ENCODE peak calls at places on chromosomes 3 and 15, in six cellular contexts. One of them, this sample, is unnamed.
A peak's percentile ranks its signal among the peaks of the same experiment; 100 is the strongest.

GRCh38 chr15:77039817-77040216 is 31.1 kb downstream of the TSPAN3 start:
- DNase-seq in transverse colon: no peak
- DNase-seq in testis: no peak
- DNase-seq in naive thymus-derived CD8-positive, alpha-beta T cell: no peak
- DNase-seq in foreskin fibroblast: no peak
- DNase-seq in neuronal stem cell: no peak
- DNase-seq in this sample: no peak

GRCh38 chr15:53591041-53591440 is 168.4 kb downstream of the WDR72 start:
- DNase-seq in transverse colon: no peak
- DNase-seq in testis: no peak
- DNase-seq in naive thymus-derived CD8-positive, alpha-beta T cell: no peak
- DNase-seq in foreskin fibroblast: no peak
- DNase-seq in neuronal stem cell: no peak
- DNase-seq in this sample: no peak

GRCh38 chr3:124850212-124850611 is 37.0 kb downstream of the ITGB5 start:
- DNase-seq in transverse colon: no peak
- DNase-seq in testis: no peak
- DNase-seq in naive thymus-derived CD8-positive, alpha-beta T cell: no peak
- DNase-seq in foreskin fibroblast: no peak
- DNase-seq in neuronal stem cell: no peak
- DNase-seq in this sample: no peak

GRCh38 chr3:184259878-184260570 is 1.3 kb downstream of the CAMK2N2 start:
- DNase-seq in transverse colon: peak; percentile 19
- DNase-seq in testis: peak; percentile 46
- DNase-seq in naive thymus-derived CD8-positive, alpha-beta T cell: no peak
- DNase-seq in foreskin fibroblast: peak; percentile 68
- DNase-seq in neuronal stem cell: peak; percentile 54
- DNase-seq in this sample: no peak

GRCh38 chr3:108518895-108519294 is 8.5 kb upstream of the MYH15 start:
- DNase-seq in transverse colon: no peak
- DNase-seq in testis: no peak
- DNase-seq in naive thymus-derived CD8-positive, alpha-beta T cell: no peak
- DNase-seq in foreskin fibroblast: peak; percentile 57
- DNase-seq in neuronal stem cell: no peak
- DNase-seq in this sample: peak; percentile 24

GRCh38 chr3:155382396-155383042 is 89.0 kb upstream of the STRIT1 start:
- DNase-seq in transverse colon: peak; percentile 76
- DNase-seq in testis: peak; percentile 91
- DNase-seq in naive thymus-derived CD8-positive, alpha-beta T cell: no peak
- DNase-seq in foreskin fibroblast: peak; percentile 93
- DNase-seq in neuronal stem cell: peak; percentile 66
- DNase-seq in this sample: peak; percentile 93

GRCh38 chr3:172844428-172844827 is 93.9 kb downstream of the ECT2 start:
- DNase-seq in transverse colon: no peak
- DNase-seq in testis: no peak
- DNase-seq in naive thymus-derived CD8-positive, alpha-beta T cell: no peak
- DNase-seq in foreskin fibroblast: no peak
- DNase-seq in neuronal stem cell: no peak
- DNase-seq in this sample: no peak

GRCh38 chr15:47756872-47757271 is 39.6 kb downstream of the SEMA6D start:
- DNase-seq in transverse colon: peak; percentile 51
- DNase-seq in testis: no peak
- DNase-seq in naive thymus-derived CD8-positive, alpha-beta T cell: no peak
- DNase-seq in foreskin fibroblast: peak; percentile 93
- DNase-seq in neuronal stem cell: no peak
- DNase-seq in this sample: no peak

GRCh38 chr3:32432711-32433530 is 41.3 kb downstream of the CMTM7 start:
- DNase-seq in transverse colon: no peak
- DNase-seq in testis: no peak
- DNase-seq in naive thymus-derived CD8-positive, alpha-beta T cell: no peak
- DNase-seq in foreskin fibroblast: peak; percentile 65
- DNase-seq in neuronal stem cell: no peak
- DNase-seq in this sample: no peak

GRCh38 chr3:30135190-30135589 is 471.2 kb upstream of the TGFBR2 start:
- DNase-seq in transverse colon: no peak
- DNase-seq in testis: no peak
- DNase-seq in naive thymus-derived CD8-positive, alpha-beta T cell: no peak
- DNase-seq in foreskin fibroblast: peak; percentile 42
- DNase-seq in neuronal stem cell: no peak
- DNase-seq in this sample: peak; percentile 74

GRCh38 chr15:62119224-62119925 is 45.7 kb downstream of the C2CD4B start:
- DNase-seq in transverse colon: no peak
- DNase-seq in testis: no peak
- DNase-seq in naive thymus-derived CD8-positive, alpha-beta T cell: no peak
- DNase-seq in foreskin fibroblast: peak; percentile 95
- DNase-seq in neuronal stem cell: no peak
- DNase-seq in this sample: peak; percentile 28

GRCh38 chr3:127970966-127971592 is 56.0 kb downstream of the KBTBD12 start:
- DNase-seq in transverse colon: peak; percentile 29
- DNase-seq in testis: peak; percentile 65
- DNase-seq in naive thymus-derived CD8-positive, alpha-beta T cell: no peak
- DNase-seq in foreskin fibroblast: peak; percentile 77
- DNase-seq in neuronal stem cell: peak; percentile 24
- DNase-seq in this sample: peak; percentile 79

GRCh38 chr15:75151214-75152128 is 50.2 kb upstream of the C15orf39 start:
- DNase-seq in transverse colon: no peak
- DNase-seq in testis: no peak
- DNase-seq in naive thymus-derived CD8-positive, alpha-beta T cell: no peak
- DNase-seq in foreskin fibroblast: peak; percentile 20
- DNase-seq in neuronal stem cell: no peak
- DNase-seq in this sample: no peak

GRCh38 chr3:5270656-5271055 is 83.1 kb downstream of the EDEM1 start:
- DNase-seq in transverse colon: no peak
- DNase-seq in testis: no peak
- DNase-seq in naive thymus-derived CD8-positive, alpha-beta T cell: no peak
- DNase-seq in foreskin fibroblast: no peak
- DNase-seq in neuronal stem cell: no peak
- DNase-seq in this sample: no peak

GRCh38 chr3:144105542-144105941 is 133.9 kb downstream of the DIPK2A start:
- DNase-seq in transverse colon: no peak
- DNase-seq in testis: no peak
- DNase-seq in naive thymus-derived CD8-positive, alpha-beta T cell: no peak
- DNase-seq in foreskin fibroblast: no peak
- DNase-seq in neuronal stem cell: no peak
- DNase-seq in this sample: peak; percentile 46

GRCh38 chr15:60118564-60119080 is 114.5 kb downstream of the FOXB1 start:
- DNase-seq in transverse colon: no peak
- DNase-seq in testis: no peak
- DNase-seq in naive thymus-derived CD8-positive, alpha-beta T cell: no peak
- DNase-seq in foreskin fibroblast: no peak
- DNase-seq in neuronal stem cell: peak; percentile 58
- DNase-seq in this sample: no peak

GRCh38 chr3:37906734-37907282 is 45.1 kb downstream of the CTDSPL start:
- DNase-seq in transverse colon: no peak
- DNase-seq in testis: no peak
- DNase-seq in naive thymus-derived CD8-positive, alpha-beta T cell: no peak
- DNase-seq in foreskin fibroblast: no peak
- DNase-seq in neuronal stem cell: no peak
- DNase-seq in this sample: no peak

GRCh38 chr15:45689616-45690015 is 54.8 kb downstream of the SQOR start:
- DNase-seq in transverse colon: no peak
- DNase-seq in testis: no peak
- DNase-seq in naive thymus-derived CD8-positive, alpha-beta T cell: no peak
- DNase-seq in foreskin fibroblast: no peak
- DNase-seq in neuronal stem cell: no peak
- DNase-seq in this sample: no peak

GRCh38 chr3:42803800-42804112 is 534 bp downstream of the HIGD1A start:
- DNase-seq in transverse colon: peak; percentile 39
- DNase-seq in testis: peak; percentile 53
- DNase-seq in naive thymus-derived CD8-positive, alpha-beta T cell: peak; percentile 65
- DNase-seq in foreskin fibroblast: peak; percentile 58
- DNase-seq in neuronal stem cell: peak; percentile 36
- DNase-seq in this sample: peak; percentile 46

GRCh38 chr3:100982710-100983109 is 10.5 kb downstream of the ABI3BP start:
- DNase-seq in transverse colon: peak; percentile 17
- DNase-seq in testis: peak; percentile 50
- DNase-seq in naive thymus-derived CD8-positive, alpha-beta T cell: no peak
- DNase-seq in foreskin fibroblast: peak; percentile 60
- DNase-seq in neuronal stem cell: no peak
- DNase-seq in this sample: no peak

GRCh38 chr3:122679467-122680291 is 960 bp upstream of the PARP14 start:
- DNase-seq in transverse colon: peak; percentile 38
- DNase-seq in testis: peak; percentile 33
- DNase-seq in naive thymus-derived CD8-positive, alpha-beta T cell: no peak
- DNase-seq in foreskin fibroblast: peak; percentile 59
- DNase-seq in neuronal stem cell: no peak
- DNase-seq in this sample: peak; percentile 70

GRCh38 chr3:4394048-4394447 is 73.0 kb downstream of the SUMF1 start:
- DNase-seq in transverse colon: peak; percentile 11
- DNase-seq in testis: no peak
- DNase-seq in naive thymus-derived CD8-positive, alpha-beta T cell: no peak
- DNase-seq in foreskin fibroblast: no peak
- DNase-seq in neuronal stem cell: no peak
- DNase-seq in this sample: no peak

GRCh38 chr15:90998737-90999136 is 4.4 kb upstream of the PRC1 start:
- DNase-seq in transverse colon: no peak
- DNase-seq in testis: no peak
- DNase-seq in naive thymus-derived CD8-positive, alpha-beta T cell: no peak
- DNase-seq in foreskin fibroblast: peak; percentile 33
- DNase-seq in neuronal stem cell: no peak
- DNase-seq in this sample: no peak

GRCh38 chr3:115092220-115092791 is 54.8 kb downstream of the ZBTB20 start:
- DNase-seq in transverse colon: peak; percentile 51
- DNase-seq in testis: peak; percentile 82
- DNase-seq in naive thymus-derived CD8-positive, alpha-beta T cell: peak; percentile 72
- DNase-seq in foreskin fibroblast: peak; percentile 84
- DNase-seq in neuronal stem cell: peak; percentile 44
- DNase-seq in this sample: peak; percentile 85

GRCh38 chr3:184345678-184346144 is 8.3 kb downstream of the FAM131A start:
- DNase-seq in transverse colon: peak; percentile 86
- DNase-seq in testis: peak; percentile 92
- DNase-seq in naive thymus-derived CD8-positive, alpha-beta T cell: no peak
- DNase-seq in foreskin fibroblast: peak; percentile 87
- DNase-seq in neuronal stem cell: peak; percentile 52
- DNase-seq in this sample: peak; percentile 92